ENCODE peak calls at places on chromosomes 11 and 22, in five cellular contexts. One of them, this sample, is unnamed.

GRCh38 chr11:47715082-47715669 is at the start of gene AGBL2:
- DNase-seq in GM10248: peak
- DNase-seq in AG09319: peak
- DNase-seq in Caki2: peak
- DNase-seq in left cardiac atrium: peak
- DNase-seq in this sample: peak

GRCh38 chr11:35387341-35387982 is 31.9 kb downstream of the SLC1A2 start:
- DNase-seq in GM10248: no peak
- DNase-seq in AG09319: no peak
- DNase-seq in Caki2: no peak
- DNase-seq in left cardiac atrium: no peak
- DNase-seq in this sample: no peak

GRCh38 chr22:49825436-49825835 is 2.2 kb downstream of the BRD1 start:
- DNase-seq in GM10248: no peak
- DNase-seq in AG09319: no peak
- DNase-seq in Caki2: peak
- DNase-seq in left cardiac atrium: no peak
- DNase-seq in this sample: no peak

GRCh38 chr22:40376149-40376548 is 5.8 kb downstream of the SGSM3 start:
- DNase-seq in GM10248: no peak
- DNase-seq in AG09319: no peak
- DNase-seq in Caki2: no peak
- DNase-seq in left cardiac atrium: no peak
- DNase-seq in this sample: no peak

GRCh38 chr11:12693485-12694181 is 19.4 kb downstream of the TEAD1 start:
- DNase-seq in GM10248: no peak
- DNase-seq in AG09319: peak
- DNase-seq in Caki2: peak
- DNase-seq in left cardiac atrium: peak
- DNase-seq in this sample: no peak

GRCh38 chr22:30883586-30884145 is 84.9 kb downstream of the MORC2 start:
- DNase-seq in GM10248: no peak
- DNase-seq in AG09319: no peak
- DNase-seq in Caki2: no peak
- DNase-seq in left cardiac atrium: no peak
- DNase-seq in this sample: no peak

GRCh38 chr11:36240746-36241295 is 48.4 kb downstream of the COMMD9 start:
- DNase-seq in GM10248: no peak
- DNase-seq in AG09319: no peak
- DNase-seq in Caki2: no peak
- DNase-seq in left cardiac atrium: no peak
- DNase-seq in this sample: no peak

GRCh38 chr11:131122448-131122847 is 206.2 kb upstream of the SNX19 start:
- DNase-seq in GM10248: no peak
- DNase-seq in AG09319: no peak
- DNase-seq in Caki2: no peak
- DNase-seq in left cardiac atrium: no peak
- DNase-seq in this sample: no peak